ENCODE peak calls at places on chromosome 12, in five cellular contexts. L is left lung, Z is psoas muscle, K is endodermal cell, P is breast epithelium. F is an unnamed sample.

GRCh38 chr12:26119391-26119981 is 5.4 kb downstream of the BHLHE41 start:
- DNase-seq in Z (no peak), P (no peak), L (no peak), K (peak; percentile 65), F (no peak)

GRCh38 chr12:128818065-128819022 is 5.4 kb downstream of the SLC15A4 start:
- DNase-seq in K (no peak), P (no peak), L (no peak), Z (no peak), F (no peak)

GRCh38 chr12:47813491-47814196 is 6.1 kb downstream of the HDAC7 start:
- DNase-seq in Z (no peak), K (no peak), L (no peak), P (no peak), F (no peak)

GRCh38 chr12:7555752-7556151 is 52.2 kb upstream of the CD163 start:
- DNase-seq in P (no peak), Z (no peak), K (no peak), L (no peak), F (no peak)

GRCh38 chr12:14214495-14214894 is 151.0 kb upstream of the ATF7IP start:
- DNase-seq in L (no peak), K (no peak), P (no peak), Z (no peak), F (no peak)

GRCh38 chr12:4293299-4293941 is 19.9 kb downstream of the CCND2 start:
- DNase-seq in L (no peak), K (no peak), Z (no peak), P (no peak), F (no peak)

GRCh38 chr12:124369055-124369900 is 74.4 kb downstream of the RFLNA start:
- DNase-seq in P (peak; percentile 81), L (peak; percentile 92), K (no peak), Z (peak; percentile 94), F (peak; percentile 88)

GRCh38 chr12:6457220-6457945 is 5.5 kb downstream of the TAPBPL start:
- DNase-seq in K (no peak), Z (no peak), P (no peak), L (no peak), F (no peak)

GRCh38 chr12:47270782-47271664 is 191.3 kb upstream of the AMIGO2 start:
- DNase-seq in P (peak; percentile 53), K (no peak), L (no peak), Z (no peak), F (no peak)

GRCh38 chr12:43887397-43887796 is 51.5 kb downstream of the TMEM117 start:
- DNase-seq in K (no peak), L (no peak), Z (no peak), P (no peak), F (no peak)

GRCh38 chr12:109775172-109775881 is 57.9 kb downstream of the TRPV4 start:
- DNase-seq in P (peak; percentile 58), L (peak; percentile 90), Z (peak; percentile 72), K (peak; percentile 95), F (peak; percentile 87)

GRCh38 chr12:27635349-27635972 is 60.8 kb upstream of the REP15 start:
- DNase-seq in L (no peak), K (no peak), P (no peak), Z (no peak), F (no peak)

GRCh38 chr12:109449845-109450532 is 27.1 kb downstream of the KCTD10 start:
- DNase-seq in Z (no peak), K (no peak), L (no peak), P (no peak), F (no peak)

GRCh38 chr12:75635606-75636444 is 124.4 kb upstream of the KRR1 start:
- DNase-seq in K (no peak), P (no peak), L (no peak), Z (no peak), F (no peak)

GRCh38 chr12:82359115-82359478 is 768 bp downstream of the METTL25 start:
- DNase-seq in Z (no peak), P (no peak), K (peak; percentile 77), L (peak; percentile 77), F (peak; percentile 85)

GRCh38 chr12:11795192-11795909 is 145.9 kb downstream of the ETV6 start:
- DNase-seq in K (no peak), L (no peak), Z (no peak), P (no peak), F (no peak)

GRCh38 chr12:10214131-10214876 is 1.6 kb downstream of the GABARAPL1 start:
- DNase-seq in L (no peak), K (no peak), P (no peak), Z (no peak), F (no peak)

GRCh38 chr12:4117386-4118016 is 156.1 kb upstream of the CCND2 start:
- DNase-seq in Z (no peak), K (no peak), P (no peak), L (no peak), F (no peak)

GRCh38 chr12:88153959-88154358 is 11.9 kb downstream of the TMTC3 start:
- DNase-seq in L (no peak), P (no peak), Z (no peak), K (no peak), F (no peak)

GRCh38 chr12:76236640-76237039 is 111.6 kb downstream of the BBS10 start:
- DNase-seq in K (peak; percentile 10), L (no peak), Z (no peak), P (no peak), F (no peak)

GRCh38 chr12:101697930-101698781 is 716 bp downstream of the CHPT1 start:
- DNase-seq in L (peak; percentile 89), Z (peak; percentile 70), P (peak; percentile 23), K (peak; percentile 77), F (peak; percentile 91)

GRCh38 chr12:21438643-21439042 is 1.2 kb downstream of the PYROXD1 start:
- DNase-seq in L (no peak), K (no peak), P (no peak), Z (no peak), F (no peak)
- H3K27ac ChIP-seq in L (no peak overlapping the region), K (no peak overlapping the region), P (no peak overlapping the region), Z (peak overlapping the region; percentile 89), F (peak overlapping the region; percentile 92)

GRCh38 chr12:57825451-57825850 is 6.9 kb upstream of the AVIL start:
- DNase-seq in Z (no peak), L (no peak), K (peak; percentile 38), P (no peak), F (no peak)
- H3K4me1 ChIP-seq in Z (peaks cover 47% of the 10 kb centered on the region), L (peaks cover 43% of the 10 kb centered on the region), K (no peaks in the 10 kb centered on the region), P (no peaks in the 10 kb centered on the region), F (peaks cover 15% of the 10 kb centered on the region)

GRCh38 chr12:123238961-123239360 is 5.7 kb downstream of the MTRFR start:
- DNase-seq in P (no peak), K (no peak), L (no peak), Z (no peak), F (no peak)
- H3K27ac ChIP-seq in P (no peak overlapping the region), K (no peak overlapping the region), L (no peak overlapping the region), Z (no peak overlapping the region), F (no peak overlapping the region)

DNA sequence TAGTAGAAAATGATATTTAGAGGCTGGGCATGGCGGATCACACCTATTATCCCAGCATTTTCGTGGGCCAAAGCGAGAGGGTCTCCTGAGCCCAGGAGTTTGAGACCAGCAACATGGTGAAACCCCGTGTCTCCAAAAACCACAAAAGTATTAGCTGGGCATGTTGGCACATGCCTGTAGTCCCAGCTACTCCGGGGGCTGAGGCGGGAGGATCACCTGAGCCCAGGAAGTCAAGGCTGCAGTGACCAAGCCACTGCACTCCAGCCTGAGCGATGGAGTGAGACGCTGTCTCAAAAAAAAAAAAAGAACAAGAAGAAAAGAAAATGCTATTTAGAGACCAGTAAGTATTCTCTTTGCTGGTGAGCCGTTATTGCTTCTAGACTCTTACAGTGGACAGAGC is 79.2 kb upstream of the MDM1 start:
- DNase-seq in P (no peak), K (no peak), L (no peak), Z (no peak), F (no peak)
- H3K4me1 ChIP-seq in P (no peaks in the 10 kb centered on the region), K (no peaks in the 10 kb centered on the region), L (peaks cover 10% of the 10 kb centered on the region), Z (peaks cover 5% of the 10 kb centered on the region), F (no peaks in the 10 kb centered on the region)

GRCh38 chr12:45349911-45350310 is 134.0 kb downstream of the ANO6 start:
- DNase-seq in K (no peak), Z (no peak), L (no peak), P (no peak), F (no peak)

GRCh38 chr12:45353944-45354343 is 138.0 kb downstream of the ANO6 start:
- DNase-seq in K (no peak), P (no peak), Z (no peak), L (no peak), F (no peak)

GRCh38 chr12:45354399-45354798 is 138.5 kb downstream of the ANO6 start:
- DNase-seq in P (no peak), Z (no peak), K (no peak), L (no peak), F (no peak)

GRCh38 chr12:45350861-45351260 is 135.0 kb downstream of the ANO6 start:
- DNase-seq in Z (no peak), L (no peak), P (no peak), K (no peak), F (no peak)

GRCh38 chr12:45351921-45352670 is 136.2 kb downstream of the ANO6 start:
- DNase-seq in Z (no peak), P (no peak), L (no peak), K (no peak), F (no peak)
- H3K27ac ChIP-seq in Z (no peak overlapping the region), P (no peak overlapping the region), L (no peak overlapping the region), K (no peak overlapping the region), F (no peak overlapping the region)

GRCh38 chr12:69514845-69515244 is 44.7 kb downstream of the FRS2 start:
- DNase-seq in K (no peak), Z (no peak), P (no peak), L (no peak), F (no peak)
- H3K4me1 ChIP-seq in K (peaks cover 3% of the 10 kb centered on the region), Z (peaks cover 56% of the 10 kb centered on the region), P (no peaks in the 10 kb centered on the region), L (peaks cover 32% of the 10 kb centered on the region), F (peaks cover 38% of the 10 kb centered on the region)

GRCh38 chr12:50234347-50234746 is 49.0 kb downstream of the LIMA1 start:
- DNase-seq in P (no peak), Z (no peak), K (peak; percentile 72), L (no peak), F (no peak)
- H3K27ac ChIP-seq in P (no peak overlapping the region), Z (no peak overlapping the region), K (no peak overlapping the region), L (no peak overlapping the region), F (no peak overlapping the region)

GRCh38 chr12:131043401-131043871 is 89.7 kb downstream of the ADGRD1 start:
- DNase-seq in K (no peak), P (no peak), Z (no peak), L (peak; percentile 66), F (peak; percentile 74)
- H3K4me1 ChIP-seq in K (no peaks in the 10 kb centered on the region), P (no peaks in the 10 kb centered on the region), Z (no peaks in the 10 kb centered on the region), L (peaks cover 8% of the 10 kb centered on the region), F (no peaks in the 10 kb centered on the region)